ENCODE peak calls at places on chromosome 18, in seven cellular contexts. M is NCI-H1092 treated with DMSO at 0.1 percent for 48 hours, I is COR-L47, C is PC-9, B is brain pericyte, Q is foreskin melanocyte, J is NCI-H774. G is an unnamed sample.
A peak's percentile ranks its signal among the peaks of the same experiment; 100 is the strongest.

GRCh38 chr18:13335903-13336302 is 117.3 kb downstream of the LDLRAD4 start:
- DNase-seq in J (no peak), C (no peak), M (no peak), B (no peak), I (no peak), Q (no peak), G (no peak)

GRCh38 chr18:11976882-11977281 is 4.4 kb upstream of the IMPA2 start:
- DNase-seq in Q (no peak), C (no peak), B (no peak), J (no peak), M (no peak), I (no peak), G (peak; percentile 29)

GRCh38 chr18:74623047-74623816 is 25.6 kb downstream of the ZNF407 start:
- DNase-seq in J (no peak), I (peak; percentile 19), C (peak; percentile 8), Q (no peak), B (no peak), M (no peak), G (peak; percentile 41)

GRCh38 chr18:35695803-35696202 is 114.3 kb downstream of the GALNT1 start:
- DNase-seq in Q (no peak), B (no peak), M (no peak), J (no peak), C (no peak), I (no peak), G (no peak)

GRCh38 chr18:77106331-77106730 is 26.3 kb downstream of the MBP start:
- DNase-seq in I (no peak), B (no peak), C (no peak), M (no peak), J (no peak), Q (no peak), G (no peak)

GRCh38 chr18:34758378-34758948 is 48.4 kb downstream of the DTNA start:
- DNase-seq in I (no peak), M (no peak), J (no peak), C (no peak), B (no peak), Q (no peak), G (no peak)

GRCh38 chr18:79506191-79507075 is 110.7 kb downstream of the NFATC1 start:
- DNase-seq in Q (no peak), M (peak; percentile 39), J (no peak), B (no peak), C (no peak), I (no peak), G (peak; percentile 26)

GRCh38 chr18:64777561-64777960 is 628.7 kb upstream of the LINC00305 start:
- DNase-seq in Q (no peak), C (no peak), J (no peak), I (no peak), M (no peak), B (no peak), G (no peak)

GRCh38 chr18:22962004-22962403 is 28.9 kb downstream of the RBBP8 start:
- DNase-seq in Q (no peak), I (no peak), J (no peak), M (no peak), C (no peak), B (no peak), G (no peak)

GRCh38 chr18:76274470-76275289 is 220.4 kb downstream of the ZNF516 start:
- DNase-seq in M (peak; percentile 72), C (peak; percentile 15), Q (no peak), B (no peak), I (peak; percentile 66), J (no peak), G (no peak)

GRCh38 chr18:80252136-80252535 is 4.8 kb upstream of the PARD6G start:
- DNase-seq in C (no peak), M (no peak), B (no peak), I (no peak), J (no peak), Q (peak; percentile 92), G (peak; percentile 12)

GRCh38 chr18:31645411-31645810 is 39.0 kb downstream of the B4GALT6 start:
- DNase-seq in Q (no peak), M (no peak), J (no peak), C (no peak), B (no peak), I (no peak), G (no peak)

GRCh38 chr18:26405190-26405781 is 143.1 kb downstream of the KCTD1 start:
- DNase-seq in Q (no peak), J (peak; percentile 42), I (peak; percentile 73), B (no peak), M (peak; percentile 48), C (peak; percentile 32), G (peak; percentile 35)

GRCh38 chr18:46253498-46253897 is 149.3 kb downstream of the HAUS1 start:
- DNase-seq in Q (no peak), M (no peak), J (no peak), B (no peak), I (no peak), C (no peak), G (peak; percentile 39)

GRCh38 chr18:58721586-58722160 is 50.4 kb downstream of the MALT1 start:
- DNase-seq in B (no peak), Q (no peak), C (no peak), M (no peak), I (no peak), J (no peak), G (peak; percentile 32)

GRCh38 chr18:10113156-10114022 is 199.6 kb downstream of the VAPA start:
- DNase-seq in M (no peak), C (no peak), J (no peak), Q (no peak), B (no peak), I (no peak), G (peak; percentile 33)

GRCh38 chr18:23284629-23285028 is 149.3 kb downstream of the CABLES1 start:
- DNase-seq in C (no peak), I (no peak), M (no peak), J (no peak), Q (no peak), B (no peak), G (no peak)

GRCh38 chr18:26307161-26307773 is 81.0 kb downstream of the TAF4B start:
- DNase-seq in I (peak; percentile 64), Q (peak; percentile 48), C (peak; percentile 5), J (peak; percentile 54), B (peak; percentile 18), M (peak; percentile 74), G (peak; percentile 84)

GRCh38 chr18:22468554-22468891 is 50.8 kb upstream of the CTAGE1 start:
- DNase-seq in B (no peak), I (no peak), Q (no peak), C (no peak), J (no peak), M (no peak), G (no peak)

GRCh38 chr18:7856099-7856498 is 289.0 kb downstream of the PTPRM start:
- DNase-seq in M (no peak), B (no peak), I (no peak), Q (no peak), J (no peak), C (no peak), G (no peak)

GRCh38 chr18:73318732-73319479 is 451.1 kb upstream of the NETO1 start:
- DNase-seq in J (no peak), C (no peak), B (no peak), M (no peak), I (peak; percentile 33), Q (no peak), G (peak; percentile 9)

GRCh38 chr18:70332694-70333093 is 43.8 kb downstream of the SOCS6 start:
- DNase-seq in Q (no peak), J (no peak), C (no peak), I (no peak), B (no peak), M (no peak), G (peak; percentile 52)

GRCh38 chr18:48929951-48930713 is 20.6 kb downstream of the SMAD7 start:
- DNase-seq in C (no peak), M (no peak), B (no peak), I (no peak), Q (peak; percentile 89), J (no peak), G (peak; percentile 88)

GRCh38 chr18:32343634-32344033 is 127.0 kb downstream of the GAREM1 start:
- DNase-seq in M (no peak), I (no peak), J (no peak), B (no peak), Q (no peak), C (no peak), G (no peak)

GRCh38 chr18:14905350-14905749 is 157.4 kb downstream of the ANKRD30B start:
- DNase-seq in C (no peak), J (no peak), Q (no peak), M (no peak), I (no peak), B (no peak), G (no peak)

GRCh38 chr18:68431922-68432198 is 283.0 kb downstream of the TMX3 start:
- DNase-seq in C (no peak), M (no peak), B (no peak), Q (no peak), I (no peak), J (no peak), G (no peak)

GRCh38 chr18:11167778-11168177 is 18.4 kb upstream of the PIEZO2 start:
- DNase-seq in B (no peak), J (no peak), C (no peak), Q (no peak), M (no peak), I (no peak), G (peak; percentile 75)

GRCh38 chr18:46856975-46857374 is 60.3 kb downstream of the PIAS2 start:
- DNase-seq in I (no peak), C (no peak), B (no peak), Q (peak; percentile 51), J (no peak), M (peak; percentile 60), G (no peak)

GRCh38 chr18:52339891-52340371 is at the start of gene DCC:
- DNase-seq in C (peak; percentile 4), I (peak; percentile 92), J (peak; percentile 11), B (peak; percentile 25), Q (no peak), M (peak; percentile 82), G (peak; percentile 83)

GRCh38 chr18:23380001-23380550 is 73.0 kb upstream of the RIOK3 start:
- DNase-seq in B (no peak), I (no peak), C (peak; percentile 56), J (no peak), M (no peak), Q (no peak), G (no peak)

GRCh38 chr18:9803698-9804516 is 81.9 kb upstream of the TXNDC2 start:
- DNase-seq in J (no peak), I (peak; percentile 77), M (no peak), C (no peak), Q (no peak), B (no peak), G (no peak)

GRCh38 chr18:48333563-48333962 is 75.6 kb downstream of the ZBTB7C start:
- DNase-seq in B (no peak), M (peak; percentile 74), Q (no peak), C (no peak), J (no peak), I (no peak), G (no peak)

GRCh38 chr18:21739604-21740473 is 753 bp upstream of the MIB1 start:
- DNase-seq in J (no peak), B (no peak), M (no peak), I (no peak), Q (no peak), C (no peak), G (no peak)

GRCh38 chr18:24446953-24447537 is 13.4 kb upstream of the HRH4 start:
- DNase-seq in Q (peak; percentile 24), C (no peak), I (no peak), B (no peak), M (no peak), J (no peak), G (peak; percentile 5)

GRCh38 chr18:11500153-11501122 is 109.0 kb upstream of the SLC35G4 start:
- DNase-seq in I (no peak), J (no peak), C (peak; percentile 74), Q (peak; percentile 93), M (no peak), B (peak; percentile 85), G (peak; percentile 98)

GRCh38 chr18:55738483-55739114 is 150.6 kb upstream of the TCF4 start:
- DNase-seq in Q (no peak), C (no peak), M (no peak), B (no peak), I (no peak), J (no peak), G (no peak)

GRCh38 chr18:9750606-9751304 is 42.7 kb downstream of the RAB31 start:
- DNase-seq in Q (no peak), J (no peak), C (no peak), M (no peak), I (no peak), B (no peak), G (no peak)